ENCODE peak calls at places on chromosomes 5 and 9, in ten cellular contexts. L, F, R, B, U, S, A, Z, T and J are unnamed samples.

GRCh38 chr9:76023715-76024195 is 133.3 kb downstream of the PCSK5 start:
- DNase-seq in L (no peak), F (no peak), R (peak; percentile 1), B (no peak), U (no peak), S (no peak), A (no peak), Z (no peak), T (no peak), J (no peak)

GRCh38 chr5:135189024-135189423 is 155.0 kb upstream of the PITX1 start:
- DNase-seq in L (no peak), F (no peak), R (no peak), B (no peak), U (no peak), S (no peak), A (no peak), Z (no peak), T (no peak), J (no peak)

GRCh38 chr5:144467795-144468194 is 297.1 kb downstream of the KCTD16 start:
- DNase-seq in L (peak; percentile 60), F (peak; percentile 34), R (no peak), B (no peak), U (no peak), S (peak; percentile 87), A (no peak), Z (no peak), T (no peak), J (no peak)

GRCh38 chr5:177103523-177104253 is 17.0 kb downstream of the FGFR4 start:
- DNase-seq in L (no peak), F (no peak), R (no peak), B (no peak), U (no peak), S (no peak), A (no peak), Z (no peak), T (no peak), J (no peak)

GRCh38 chr9:109715340-109715739 is 64.7 kb upstream of the PALM2AKAP2 start:
- DNase-seq in L (no peak), F (no peak), R (no peak), B (no peak), U (no peak), S (no peak), A (no peak), Z (no peak), T (no peak), J (no peak)

GRCh38 chr5:34582364-34582763 is 73.8 kb upstream of the RAI14 start:
- DNase-seq in L (no peak), F (no peak), R (no peak), B (no peak), U (no peak), S (peak; percentile 20), A (no peak), Z (no peak), T (no peak), J (no peak)

GRCh38 chr5:8827701-8828100 is 718.2 kb downstream of the SEMA5A start:
- DNase-seq in L (no peak), F (no peak), R (no peak), B (no peak), U (no peak), S (no peak), A (no peak), Z (no peak), T (no peak), J (no peak)

GRCh38 chr9:85155380-85155779 is 485.9 kb downstream of the NTRK2 start:
- DNase-seq in L (no peak), F (no peak), R (no peak), B (no peak), U (no peak), S (no peak), A (no peak), Z (no peak), T (no peak), J (no peak)

GRCh38 chr5:98474802-98475201 is 298.7 kb upstream of the RGMB start:
- DNase-seq in L (no peak), F (no peak), R (no peak), B (no peak), U (no peak), S (no peak), A (no peak), Z (no peak), T (no peak), J (no peak)

GRCh38 chr5:59591162-59591561 is 302.4 kb downstream of the PDE4D start:
- DNase-seq in L (no peak), F (no peak), R (no peak), B (no peak), U (no peak), S (no peak), A (no peak), Z (no peak), T (no peak), J (no peak)

GRCh38 chr5:124057161-124057814 is 545.3 kb downstream of the CSNK1G3 start:
- DNase-seq in L (peak; percentile 16), F (peak; percentile 36), R (no peak), B (peak; percentile 19), U (no peak), S (no peak), A (peak; percentile 62), Z (no peak), T (peak; percentile 61), J (no peak)

GRCh38 chr5:61675015-61675692 is 343.1 kb downstream of the ZSWIM6 start:
- DNase-seq in L (peak; percentile 26), F (no peak), R (no peak), B (no peak), U (no peak), S (peak; percentile 89), A (no peak), Z (no peak), T (no peak), J (no peak)

GRCh38 chr5:155004138-155004744 is 9.3 kb upstream of the KIF4B start:
- DNase-seq in L (peak; percentile 34), F (no peak), R (no peak), B (no peak), U (no peak), S (peak; percentile 64), A (peak; percentile 27), Z (peak; percentile 27), T (no peak), J (no peak)

GRCh38 chr9:15306757-15307522 is at the start of gene TTC39B:
- DNase-seq in L (peak; percentile 97), F (peak; percentile 95), R (peak; percentile 51), B (peak; percentile 94), U (peak; percentile 94), S (peak; percentile 98), A (peak; percentile 96), Z (peak; percentile 84), T (peak; percentile 96), J (peak; percentile 70)

GRCh38 chr9:15306068-15306756 is 804 bp downstream of the TTC39B start:
- DNase-seq in L (peak; percentile 84), F (peak; percentile 64), R (no peak), B (peak; percentile 60), U (peak; percentile 84), S (peak; percentile 51), A (peak; percentile 83), Z (no peak), T (peak; percentile 77), J (peak; percentile 26)

GRCh38 chr9:15304620-15305019 is 2.4 kb downstream of the TTC39B start:
- DNase-seq in L (no peak), F (no peak), R (no peak), B (no peak), U (no peak), S (no peak), A (no peak), Z (no peak), T (no peak), J (no peak)

GRCh38 chr9:15308511-15308910 is 1.5 kb upstream of the TTC39B start:
- DNase-seq in L (no peak), F (no peak), R (no peak), B (no peak), U (no peak), S (no peak), A (no peak), Z (no peak), T (no peak), J (no peak)

GRCh38 chr9:15307523-15307841 is 466 bp upstream of the TTC39B start:
- DNase-seq in L (no peak), F (no peak), R (no peak), B (no peak), U (no peak), S (peak; percentile 4), A (no peak), Z (no peak), T (no peak), J (no peak)
- H3K27ac ChIP-seq in L (peak overlapping the region; percentile 48), F (peak overlapping the region; percentile 83), R (peak overlapping the region; percentile 67), B (peak overlapping the region; percentile 74), U (peak overlapping the region; percentile 91), S (no peak overlapping the region), A (peak overlapping the region; percentile 97), Z (no peak overlapping the region), T (peak overlapping the region; percentile 33), J (peak overlapping the region; percentile 75)

DNA sequence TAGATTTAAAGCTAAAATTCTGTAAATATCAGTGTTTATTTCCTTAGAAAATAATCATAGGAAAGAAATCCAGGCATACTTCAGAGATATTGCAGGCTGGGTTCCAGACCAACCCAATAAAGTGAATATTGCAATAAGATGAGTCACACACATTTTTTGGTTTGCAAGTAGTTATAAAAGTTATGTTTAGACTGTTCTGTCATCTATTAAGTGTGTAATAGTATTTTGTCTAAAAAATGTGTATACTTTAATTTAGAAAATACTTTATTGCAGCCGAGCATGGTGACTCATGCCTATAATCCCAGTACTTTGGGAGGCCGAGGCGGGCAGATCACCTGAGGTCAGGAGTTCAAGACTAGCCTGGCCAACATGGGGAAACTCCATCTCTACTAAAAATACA is 6.9 kb upstream of the RIC1 start:
- DNase-seq in L (peak; percentile 12), F (no peak), R (no peak), B (no peak), U (no peak), S (no peak), A (no peak), Z (no peak), T (no peak), J (no peak)
- H3K4me1 ChIP-seq in L (peaks cover 4% of the 10 kb centered on the region), F (peaks cover 67% of the 10 kb centered on the region), R (peaks cover 42% of the 10 kb centered on the region), B (peaks cover 35% of the 10 kb centered on the region), U (peaks cover 39% of the 10 kb centered on the region), S (no peaks in the 10 kb centered on the region), A (peaks cover 48% of the 10 kb centered on the region), Z (no peaks in the 10 kb centered on the region), T (peaks cover 2% of the 10 kb centered on the region), J (peaks cover 14% of the 10 kb centered on the region)

DNA sequence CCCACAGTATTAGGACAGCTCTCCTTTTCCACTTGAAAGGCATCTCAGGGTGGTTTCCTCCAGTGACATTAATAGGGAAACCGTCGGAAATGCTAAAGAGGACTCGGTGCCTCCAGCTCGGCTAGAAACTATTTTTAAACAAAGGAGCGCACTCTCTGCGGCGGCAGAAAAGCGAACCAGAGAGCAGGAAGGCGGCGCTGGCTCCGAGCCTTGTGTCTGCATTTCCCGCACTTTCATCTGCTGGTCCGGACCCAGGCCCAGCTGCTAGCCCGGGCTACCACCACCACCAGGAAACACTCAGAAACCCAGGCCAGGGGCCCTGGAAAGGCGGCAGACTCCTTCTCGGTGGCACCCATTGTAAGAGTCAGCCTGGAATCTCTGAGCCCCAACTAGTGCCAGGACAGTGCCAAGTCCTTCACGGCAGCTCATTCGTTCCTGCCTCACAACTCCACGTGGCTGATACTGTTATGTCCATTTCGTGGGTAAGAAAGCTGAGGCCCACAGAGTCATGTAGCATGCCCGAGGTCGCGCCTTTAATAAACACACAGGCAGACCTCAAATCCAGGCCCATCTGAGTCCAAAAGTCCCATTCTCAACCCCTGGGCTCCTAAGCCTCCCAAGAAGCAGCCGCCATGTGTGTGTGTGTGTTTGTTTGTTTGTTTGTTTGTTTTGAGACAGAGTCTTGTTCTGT is 73.9 kb downstream of the VAV2 start:
- DNase-seq in L (no peak), F (no peak), R (no peak), B (no peak), U (no peak), S (no peak), A (no peak), Z (no peak), T (no peak), J (no peak)
- H3K27ac ChIP-seq in L (peak overlapping the region; percentile 57), F (no peak overlapping the region), R (no peak overlapping the region), B (no peak overlapping the region), U (no peak overlapping the region), S (peak overlapping the region; percentile 76), A (peak overlapping the region; percentile 22), Z (no peak overlapping the region), T (no peak overlapping the region), J (no peak overlapping the region)

GRCh38 chr9:129580211-129580915 is 40.5 kb downstream of the C9orf50 start:
- DNase-seq in L (peak; percentile 68), F (no peak), R (no peak), B (no peak), U (no peak), S (no peak), A (no peak), Z (no peak), T (no peak), J (no peak)
- H3K4me1 ChIP-seq in L (no peaks in the 10 kb centered on the region), F (peaks cover 22% of the 10 kb centered on the region), R (peaks cover 28% of the 10 kb centered on the region), B (peaks cover 4% of the 10 kb centered on the region), U (no peaks in the 10 kb centered on the region), S (peaks cover 5% of the 10 kb centered on the region), A (peaks cover 1% of the 10 kb centered on the region), Z (no peaks in the 10 kb centered on the region), T (no peaks in the 10 kb centered on the region), J (peaks cover 34% of the 10 kb centered on the region)